ENCODE peak calls at places on chromosome 4, in seven cellular contexts. W is upper lobe of right lung; A is A549; P is CD4-positive, alpha-beta T cell; Z is colonic mucosa; U is tibial artery; L is brain microvascular endothelial cell. N is an unnamed sample.

GRCh38 chr4:79652232-79652631 is 244.2 kb upstream of the GK2 start:
- DNase-seq in W (no peak), U (no peak), P (no peak), Z (no peak), L (peak), A (no peak), N (no peak)

GRCh38 chr4:1718095-1718850 is 2.9 kb downstream of the TMEM129 start:
- DNase-seq in Z (no peak), U (no peak), L (no peak), A (no peak), P (no peak), W (peak), N (no peak)

GRCh38 chr4:138308421-138308820 is 66.3 kb upstream of the SLC7A11 start:
- DNase-seq in L (peak), P (no peak), U (no peak), Z (no peak), W (no peak), A (peak), N (no peak)

GRCh38 chr4:10079256-10079655 is 37.3 kb downstream of the WDR1 start:
- DNase-seq in U (peak), Z (peak), L (no peak), A (no peak), P (no peak), W (peak), N (no peak)

GRCh38 chr4:111984169-111984873 is 160.9 kb upstream of the FAM241A start:
- DNase-seq in W (no peak), Z (no peak), U (no peak), L (no peak), A (no peak), P (no peak), N (no peak)

GRCh38 chr4:159451006-159451405 is 348.1 kb downstream of the RAPGEF2 start:
- DNase-seq in Z (no peak), P (no peak), W (no peak), L (no peak), A (no peak), U (no peak), N (no peak)

GRCh38 chr4:97073194-97073593 is 1070.1 kb downstream of the STPG2 start:
- DNase-seq in U (no peak), P (no peak), W (no peak), L (no peak), A (no peak), Z (no peak), N (no peak)

GRCh38 chr4:176437756-176438155 is 118.0 kb downstream of the SPCS3 start:
- DNase-seq in A (no peak), Z (no peak), U (no peak), L (no peak), W (no peak), P (no peak), N (no peak)

GRCh38 chr4:113952452-113953029 is 26.9 kb downstream of the ARSJ start:
- DNase-seq in P (no peak), W (no peak), L (peak), Z (peak), U (no peak), A (peak), N (peak)

GRCh38 chr4:77538574-77539157 is 67.0 kb upstream of the CXCL13 start:
- DNase-seq in W (no peak), L (peak), U (no peak), Z (peak), P (no peak), A (peak), N (no peak)

GRCh38 chr4:81215219-81215892 is at the start of gene PRKG2:
- DNase-seq in L (peak), P (no peak), Z (peak), U (no peak), A (no peak), W (peak), N (no peak)

GRCh38 chr4:61200195-61200990 is at the start of gene ADGRL3:
- DNase-seq in U (peak), L (no peak), W (no peak), Z (peak), A (no peak), P (no peak), N (peak)

GRCh38 chr4:6115342-6115741 is 85.0 kb downstream of the JAKMIP1 start:
- DNase-seq in P (no peak), L (no peak), U (no peak), A (no peak), Z (no peak), W (no peak), N (no peak)

GRCh38 chr4:8682725-8683124 is 90.2 kb downstream of the CPZ start:
- DNase-seq in L (no peak), A (no peak), Z (no peak), U (no peak), P (no peak), W (peak), N (no peak)

GRCh38 chr4:91086008-91086407 is 958.8 kb downstream of the CCSER1 start:
- DNase-seq in A (no peak), P (no peak), W (no peak), L (no peak), U (no peak), Z (no peak), N (no peak)

GRCh38 chr4:115360441-115360840 is 247.0 kb upstream of the NDST4 start:
- DNase-seq in Z (no peak), U (no peak), P (no peak), A (no peak), L (no peak), W (no peak), N (no peak)

GRCh38 chr4:74433043-74433442 is 11.9 kb upstream of the AREG start:
- DNase-seq in Z (no peak), A (no peak), W (no peak), L (no peak), P (no peak), U (no peak), N (no peak)

GRCh38 chr4:122764071-122764807 is 31.7 kb downstream of the BBS12 start:
- DNase-seq in A (no peak), L (no peak), P (no peak), W (no peak), U (no peak), Z (no peak), N (no peak)

GRCh38 chr4:129138762-129139496 is 43.0 kb downstream of the C4orf33 start:
- DNase-seq in P (no peak), U (no peak), L (no peak), W (no peak), A (no peak), Z (no peak), N (no peak)

GRCh38 chr4:123304151-123305021 is 92.2 kb upstream of the SPRY1 start:
- DNase-seq in W (no peak), U (no peak), L (no peak), Z (no peak), P (no peak), A (no peak), N (no peak)

GRCh38 chr4:17646693-17647092 is 32.3 kb downstream of the MED28 start:
- DNase-seq in L (no peak), Z (peak), A (no peak), U (no peak), W (no peak), P (no peak), N (no peak)

GRCh38 chr4:140839888-140840790 is 84.0 kb upstream of the TBC1D9 start:
- DNase-seq in L (no peak), U (no peak), Z (no peak), W (no peak), A (no peak), P (no peak), N (no peak)

GRCh38 chr4:38170800-38171199 is 210.6 kb downstream of the PTTG2 start:
- DNase-seq in U (no peak), P (no peak), W (no peak), Z (no peak), A (no peak), L (no peak), N (no peak)

GRCh38 chr4:145843651-145844050 is 95.0 kb downstream of the ZNF827 start:
- DNase-seq in Z (no peak), L (no peak), P (no peak), U (no peak), A (no peak), W (no peak), N (no peak)

GRCh38 chr4:119128125-119128524 is 7.5 kb upstream of the MYOZ2 start:
- DNase-seq in Z (no peak), P (no peak), W (no peak), U (no peak), A (no peak), L (no peak), N (no peak)

GRCh38 chr4:180028682-180029081 is 2214.5 kb upstream of the TENM3 start:
- DNase-seq in A (peak), P (no peak), Z (peak), U (no peak), W (no peak), L (no peak), N (no peak)

GRCh38 chr4:177607111-177607573 is 164.9 kb upstream of the AGA start:
- DNase-seq in Z (no peak), A (no peak), P (no peak), L (no peak), U (no peak), W (no peak), N (no peak)

GRCh38 chr4:8639777-8640720 is 47.5 kb downstream of the CPZ start:
- DNase-seq in Z (no peak), U (peak), L (no peak), P (no peak), W (peak), A (no peak), N (no peak)

GRCh38 chr4:98801259-98801725 is 127.6 kb downstream of the EIF4E start:
- DNase-seq in Z (no peak), U (no peak), A (no peak), L (no peak), W (no peak), P (no peak), N (no peak)

GRCh38 chr4:176539785-176540175 is 220.0 kb downstream of the SPCS3 start:
- DNase-seq in W (no peak), Z (no peak), A (no peak), L (no peak), U (no peak), P (no peak), N (no peak)

GRCh38 chr4:152200776-152201333 is 335.0 kb downstream of the FBXW7 start:
- DNase-seq in W (no peak), U (no peak), P (no peak), L (no peak), A (no peak), Z (no peak), N (no peak)

GRCh38 chr4:113142351-113142750 is 92.9 kb downstream of the ANK2 start:
- DNase-seq in A (no peak), P (no peak), W (no peak), L (no peak), U (no peak), Z (no peak), N (no peak)

GRCh38 chr4:72320185-72320948 is 248.7 kb downstream of the ADAMTS3 start:
- DNase-seq in U (no peak), W (no peak), A (no peak), Z (no peak), L (no peak), P (no peak), N (no peak)

GRCh38 chr4:109332926-109333464 is 30.5 kb upstream of the COL25A1 start:
- DNase-seq in L (no peak), A (no peak), Z (no peak), U (no peak), P (no peak), W (no peak), N (no peak)

GRCh38 chr4:83329521-83330105 is 5.0 kb downstream of the HPSE start:
- DNase-seq in P (no peak), W (no peak), U (no peak), Z (no peak), L (peak), A (no peak), N (no peak)

GRCh38 chr4:123547167-123547817 is 150.7 kb downstream of the SPRY1 start:
- DNase-seq in Z (peak), W (peak), L (no peak), P (no peak), U (no peak), A (no peak), N (no peak)

GRCh38 chr4:156958276-156959074 is 13.1 kb downstream of the PDGFC start:
- DNase-seq in U (no peak), A (no peak), L (no peak), Z (no peak), W (no peak), P (no peak), N (no peak)

GRCh38 chr4:142265536-142265935 is 580.6 kb downstream of the INPP4B start:
- DNase-seq in P (no peak), A (peak), W (no peak), U (no peak), L (peak), Z (no peak), N (no peak)
- TF ChIP-seq CTCF in P (no peak), A (no peak), W (no peak), U (no peak), L (no peak), Z (no peak), N (no peak)

GRCh38 chr4:57312296-57312695 is 202.1 kb upstream of the IGFBP7 start:
- DNase-seq in P (no peak), W (no peak), U (no peak), Z (no peak), A (no peak), L (no peak), N (no peak)
- TF ChIP-seq CTCF in P (no peak), W (no peak), U (no peak), Z (no peak), A (no peak), L (no peak), N (no peak)

DNA sequence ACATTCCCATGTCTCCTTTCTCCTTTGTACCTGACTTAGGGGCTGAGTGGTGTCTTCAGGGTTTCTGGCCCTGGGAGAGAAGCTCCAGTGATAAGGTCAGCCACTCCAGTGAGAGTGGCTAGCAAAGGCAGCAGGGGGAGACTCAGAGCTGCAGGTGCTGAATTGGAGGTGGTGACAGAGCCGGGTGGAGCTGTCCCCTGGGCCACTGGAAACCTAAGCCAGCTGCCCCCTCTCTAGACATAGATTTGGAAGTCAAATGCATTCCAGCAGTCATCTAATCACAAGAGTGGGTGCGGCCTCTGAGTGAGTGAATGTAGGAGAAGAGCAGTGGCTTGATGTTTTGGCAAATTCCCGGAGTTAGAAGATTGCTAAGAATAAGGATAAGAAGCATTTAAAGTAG is 28.5 kb downstream of the TRIM2 start:
- DNase-seq in W (no peak), U (no peak), Z (peak), P (no peak), A (peak), L (no peak), N (no peak)
- TF ChIP-seq CTCF in W (peak), U (no peak), Z (peak), P (no peak), A (no peak), L (peak), N (no peak)

GRCh38 chr4:42708625-42709024 is 51.7 kb upstream of the ATP8A1 start:
- DNase-seq in P (no peak), W (no peak), U (no peak), L (no peak), Z (no peak), A (no peak), N (no peak)

GRCh38 chr4:42709392-42710065 is 52.6 kb upstream of the ATP8A1 start:
- DNase-seq in Z (no peak), L (no peak), U (no peak), W (no peak), P (no peak), A (no peak), N (no peak)

GRCh38 chr4:42712854-42713253 is 55.9 kb upstream of the ATP8A1 start:
- DNase-seq in L (no peak), A (no peak), P (no peak), W (no peak), U (no peak), Z (no peak), N (no peak)

GRCh38 chr4:42710761-42711160 is 53.9 kb upstream of the ATP8A1 start:
- DNase-seq in P (no peak), L (no peak), W (no peak), A (no peak), Z (no peak), U (no peak), N (no peak)

DNA sequence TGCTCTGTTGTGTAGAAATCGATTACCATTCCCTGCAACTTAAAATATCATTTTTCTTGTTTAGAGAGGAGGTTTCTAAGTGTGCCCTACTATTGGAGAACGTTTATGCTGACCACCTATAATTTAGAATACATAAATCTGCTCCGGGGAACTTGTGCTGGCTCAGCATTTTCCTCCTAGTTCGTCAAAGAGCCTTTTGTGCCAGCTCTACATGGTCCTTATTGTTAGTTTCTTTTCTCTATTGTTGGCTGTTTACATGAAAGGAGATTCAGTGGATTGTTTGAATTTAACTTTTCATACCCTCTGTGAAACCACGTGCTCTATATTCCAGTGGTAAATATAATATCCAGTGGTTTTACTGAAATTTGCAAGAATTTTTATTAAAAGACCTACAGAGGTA is 53.4 kb upstream of the ATP8A1 start:
- DNase-seq in A (no peak), U (no peak), L (no peak), Z (no peak), P (no peak), W (no peak), N (no peak)
- TF ChIP-seq CTCF in A (no peak), U (no peak), L (no peak), Z (no peak), P (no peak), W (no peak), N (no peak)

GRCh38 chr4:33162122-33162521 is 2442.0 kb downstream of the PCDH7 start:
- DNase-seq in L (no peak), Z (no peak), W (no peak), A (no peak), P (no peak), U (no peak), N (no peak)

GRCh38 chr4:33161202-33161601 is 2441.0 kb downstream of the PCDH7 start:
- DNase-seq in L (no peak), Z (no peak), A (no peak), U (no peak), W (no peak), P (no peak), N (no peak)

DNA sequence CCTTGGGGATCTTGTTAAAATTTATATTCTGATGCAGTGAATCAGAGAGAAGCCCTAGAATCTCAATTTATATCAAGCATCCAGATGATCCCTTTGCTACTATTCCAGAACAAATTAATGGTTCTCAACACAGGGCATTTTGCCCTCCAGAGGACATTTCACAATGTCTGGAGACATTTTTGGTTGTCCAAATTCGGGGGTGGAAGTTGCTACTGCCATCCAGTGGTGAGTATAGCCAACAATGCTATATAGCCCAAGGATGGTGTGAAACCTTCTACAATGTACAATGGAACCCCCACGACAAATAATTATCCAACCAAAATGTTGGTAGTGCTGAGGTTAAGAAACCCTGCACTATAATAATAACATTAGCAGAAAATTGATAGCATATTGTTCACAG is 2440.0 kb downstream of the PCDH7 start:
- DNase-seq in A (peak), L (peak), W (no peak), Z (no peak), U (no peak), P (no peak), N (no peak)
- TF ChIP-seq CTCF in A (no peak), L (peak), W (peak), Z (no peak), U (peak), P (no peak), N (no peak)

GRCh38 chr4:41154814-41155177 is 59.5 kb downstream of the APBB2 start:
- DNase-seq in A (peak), W (no peak), U (no peak), L (no peak), P (no peak), Z (no peak), N (no peak)
- TF ChIP-seq CTCF in A (no peak), W (no peak), U (peak), L (no peak), P (no peak), Z (no peak), N (no peak)

GRCh38 chr4:186104895-186105720 is 604 bp downstream of the FAM149A start:
- DNase-seq in P (no peak), W (peak), A (no peak), L (no peak), U (no peak), Z (peak), N (peak)
- TF ChIP-seq CTCF in P (no peak), W (no peak), A (no peak), L (no peak), U (no peak), Z (no peak), N (no peak)

GRCh38 chr4:108180513-108180912 is 11.8 kb upstream of the LEF1 start:
- DNase-seq in U (no peak), L (no peak), W (no peak), A (no peak), Z (no peak), P (no peak), N (no peak)

GRCh38 chr4:108175966-108176365 is 7.2 kb upstream of the LEF1 start:
- DNase-seq in P (no peak), L (no peak), W (no peak), U (no peak), Z (no peak), A (no peak), N (no peak)

GRCh38 chr4:108181704-108182103 is 13.0 kb upstream of the LEF1 start:
- DNase-seq in P (no peak), A (no peak), L (no peak), W (no peak), Z (no peak), U (no peak), N (no peak)
- TF ChIP-seq CTCF in P (peak), A (peak), L (peak), W (no peak), Z (no peak), U (no peak), N (peak)

N was measured in GM13976.